ENCODE peak calls at places on chromosomes 7 and 10, in seven cellular contexts. U is lower leg skin, E is tibial artery, Y is AG04450, C is foreskin fibroblast, K is heart left ventricle, L is fibroblast of lung. O is an unnamed sample.

GRCh38 chr10:34854147-34854601 is 39.1 kb upstream of the PARD3 start:
- DNase-seq in U (no peak), E (no peak), Y (peak), C (peak), K (no peak), L (peak), O (no peak)

GRCh38 chr10:90560331-90560730 is 297.5 kb downstream of the HTR7 start:
- DNase-seq in U (no peak), E (no peak), Y (no peak), C (no peak), K (no peak), L (no peak), O (no peak)

GRCh38 chr10:14648042-14648765 is 126.5 kb downstream of the FAM107B start:
- DNase-seq in U (peak), E (peak), Y (peak), C (no peak), K (peak), L (peak), O (no peak)

GRCh38 chr10:43265799-43266721 is 805 bp downstream of the RASGEF1A start:
- DNase-seq in U (peak), E (no peak), Y (no peak), C (no peak), K (peak), L (no peak), O (no peak)

GRCh38 chr10:71203124-71203523 is 9.2 kb upstream of the UNC5B start:
- DNase-seq in U (no peak), E (no peak), Y (no peak), C (no peak), K (no peak), L (no peak), O (no peak)

GRCh38 chr10:86188796-86189558 is 177.6 kb downstream of the GRID1 start:
- DNase-seq in U (no peak), E (no peak), Y (no peak), C (no peak), K (no peak), L (no peak), O (no peak)

GRCh38 chr10:132671171-132672154 is 114.5 kb downstream of the NKX6-2 start:
- DNase-seq in U (no peak), E (peak), Y (no peak), C (no peak), K (no peak), L (no peak), O (no peak)

GRCh38 chr7:25405736-25406135 is 177.4 kb upstream of the NPVF start:
- DNase-seq in U (no peak), E (no peak), Y (no peak), C (no peak), K (no peak), L (no peak), O (no peak)

GRCh38 chr7:158531661-158532060 is 56.0 kb downstream of the PTPRN2 start:
- DNase-seq in U (no peak), E (no peak), Y (no peak), C (no peak), K (no peak), L (no peak), O (no peak)

GRCh38 chr7:149729586-149729982 is 43.8 kb downstream of the ZNF467 start:
- DNase-seq in U (no peak), E (peak), Y (no peak), C (no peak), K (no peak), L (no peak), O (no peak)

GRCh38 chr10:7572435-7572834 is 94.3 kb downstream of the ITIH5 start:
- DNase-seq in U (peak), E (no peak), Y (no peak), C (no peak), K (no peak), L (peak), O (no peak)

GRCh38 chr7:96084880-96085551 is 236.9 kb downstream of the SLC25A13 start:
- DNase-seq in U (no peak), E (no peak), Y (peak), C (peak), K (no peak), L (peak), O (peak)

GRCh38 chr10:4215485-4215884 is 430.5 kb upstream of the KLF6 start:
- DNase-seq in U (no peak), E (no peak), Y (no peak), C (no peak), K (no peak), L (no peak), O (no peak)

GRCh38 chr7:3943779-3944520 is 642.9 kb downstream of the SDK1 start:
- DNase-seq in U (no peak), E (no peak), Y (no peak), C (no peak), K (no peak), L (no peak), O (no peak)

GRCh38 chr10:87089746-87090145 is 4.9 kb downstream of the GLUD1 start:
- DNase-seq in U (no peak), E (no peak), Y (no peak), C (no peak), K (no peak), L (no peak), O (no peak)

GRCh38 chr7:30226593-30227268 is 57.7 kb upstream of the ZNRF2 start:
- DNase-seq in U (no peak), E (no peak), Y (no peak), C (no peak), K (no peak), L (no peak), O (no peak)

GRCh38 chr10:125871341-125871740 is 9.8 kb downstream of the DHX32 start:
- DNase-seq in U (no peak), E (no peak), Y (peak), C (peak), K (no peak), L (peak), O (no peak)

GRCh38 chr7:5694221-5694754 is 87.2 kb downstream of the RNF216 start:
- DNase-seq in U (no peak), E (no peak), Y (peak), C (peak), K (no peak), L (peak), O (peak)

GRCh38 chr7:5692845-5693278 is 88.6 kb downstream of the RNF216 start:
- DNase-seq in U (no peak), E (no peak), Y (peak), C (peak), K (no peak), L (peak), O (no peak)

GRCh38 chr7:5695037-5695708 is 86.3 kb downstream of the RNF216 start:
- DNase-seq in U (no peak), E (peak), Y (peak), C (peak), K (peak), L (peak), O (no peak)

GRCh38 chr7:5692112-5692844 is 89.2 kb downstream of the RNF216 start:
- DNase-seq in U (peak), E (peak), Y (peak), C (peak), K (peak), L (peak), O (peak)

GRCh38 chr7:5693529-5693928 is 87.9 kb downstream of the RNF216 start:
- DNase-seq in U (no peak), E (peak), Y (no peak), C (peak), K (no peak), L (peak), O (peak)
- H3K4me3 ChIP-seq in U (no peak), E (peak), Y (peak), C (no peak), K (no peak), L (no peak), O (no peak)

DNA sequence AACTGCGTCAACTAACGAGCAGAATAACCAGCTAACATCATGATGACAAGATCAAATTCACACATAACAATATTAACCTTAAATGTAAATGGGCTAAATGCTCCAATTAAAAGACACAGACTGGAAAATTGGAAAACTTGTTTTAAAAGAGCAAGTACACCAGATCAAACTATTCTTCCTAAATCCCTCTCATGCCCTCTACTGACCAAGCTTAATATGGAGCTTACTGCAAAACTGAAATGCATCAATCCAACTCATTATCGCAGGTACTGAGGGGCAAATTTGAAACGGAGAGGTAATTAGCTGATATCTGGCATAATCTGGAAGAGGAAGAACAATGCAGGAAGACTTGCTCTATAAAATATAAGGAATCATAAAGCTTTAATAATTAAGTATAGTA is 1223.8 kb downstream of the NXPH1 start:
- DNase-seq in U (no peak), E (no peak), Y (no peak), C (no peak), K (no peak), L (peak), O (no peak)
- TF ChIP-seq CTCF in U (no peak), E (no peak), Y (no peak), C (no peak), K (no peak), L (no peak), O (no peak)

GRCh38 chr7:101783381-101784181 is 33.8 kb upstream of the CUX1 start:
- DNase-seq in U (no peak), E (no peak), Y (no peak), C (no peak), K (no peak), L (no peak), O (no peak)
- H3K4me3 ChIP-seq in U (no peak), E (no peak), Y (no peak), C (no peak), K (no peak), L (no peak), O (no peak)

GRCh38 chr10:49200859-49201258 is 12.7 kb upstream of the TMEM273 start:
- DNase-seq in U (no peak), E (no peak), Y (no peak), C (no peak), K (no peak), L (no peak), O (no peak)
- TF ChIP-seq CTCF in U (no peak), E (no peak), Y (no peak), C (no peak), K (no peak), L (no peak), O (no peak)

GRCh38 chr10:659710-660141 is 29.7 kb downstream of the DIP2C start:
- DNase-seq in U (no peak), E (peak), Y (peak), C (peak), K (no peak), L (peak), O (peak)
- H3K4me3 ChIP-seq in U (no peak), E (peak), Y (peak), C (peak), K (no peak), L (peak), O (no peak)

DNA sequence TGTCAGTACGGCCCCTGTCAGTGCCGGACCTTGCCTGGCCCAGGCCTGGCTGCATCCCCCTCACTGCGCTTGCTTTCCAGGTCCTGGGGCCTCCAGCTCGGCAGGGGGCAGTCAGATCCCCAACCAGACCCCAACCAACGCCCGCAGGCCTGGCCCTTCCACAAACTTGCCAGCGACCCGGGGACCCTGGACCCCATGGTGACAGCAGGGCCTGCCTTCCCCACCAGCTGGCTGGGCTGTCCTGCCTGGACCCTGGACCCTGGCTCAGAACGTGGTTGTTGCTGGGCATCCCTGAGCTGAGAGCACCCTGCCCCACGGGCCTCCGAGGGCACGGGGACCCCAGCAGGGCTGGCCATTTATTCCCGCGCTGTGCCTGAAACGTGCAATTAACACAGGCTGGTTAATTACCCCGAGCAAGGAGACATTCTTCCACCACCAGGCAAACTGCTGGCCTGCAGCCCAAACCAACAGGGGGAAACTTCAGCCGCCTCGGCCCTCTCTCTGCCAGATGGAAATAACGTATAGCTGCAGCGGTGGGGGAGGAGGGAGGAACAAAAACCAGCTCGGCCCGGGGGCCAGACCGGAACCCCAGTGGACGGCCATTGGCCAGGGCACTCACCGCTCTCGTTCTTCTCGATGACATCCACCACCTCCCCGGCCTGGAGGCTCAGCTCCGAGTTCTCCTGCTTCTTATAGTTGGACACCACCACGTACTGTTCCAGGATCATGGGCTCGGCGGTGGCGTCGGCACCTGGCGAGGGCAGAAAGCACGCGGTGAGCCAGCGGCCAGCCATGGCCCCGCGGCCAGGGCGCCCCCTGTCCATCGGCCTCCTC is 167.1 kb downstream of the NEURL1 start:
- DNase-seq in U (no peak), E (peak), Y (no peak), C (no peak), K (peak), L (peak), O (no peak)
- TF ChIP-seq CTCF in U (no peak), E (no peak), Y (peak), C (peak), K (no peak), L (no peak), O (peak)

GRCh38 chr7:36311539-36311938 is 78.1 kb upstream of the ANLN start:
- DNase-seq in U (no peak), E (no peak), Y (no peak), C (no peak), K (no peak), L (no peak), O (no peak)

GRCh38 chr7:36310897-36311296 is 78.8 kb upstream of the ANLN start:
- DNase-seq in U (no peak), E (no peak), Y (no peak), C (no peak), K (no peak), L (no peak), O (no peak)

GRCh38 chr7:36312915-36313334 is 76.7 kb upstream of the ANLN start:
- DNase-seq in U (no peak), E (no peak), Y (no peak), C (no peak), K (no peak), L (no peak), O (no peak)

GRCh38 chr7:36313607-36314006 is 76.1 kb upstream of the ANLN start:
- DNase-seq in U (no peak), E (no peak), Y (no peak), C (no peak), K (no peak), L (no peak), O (no peak)

DNA sequence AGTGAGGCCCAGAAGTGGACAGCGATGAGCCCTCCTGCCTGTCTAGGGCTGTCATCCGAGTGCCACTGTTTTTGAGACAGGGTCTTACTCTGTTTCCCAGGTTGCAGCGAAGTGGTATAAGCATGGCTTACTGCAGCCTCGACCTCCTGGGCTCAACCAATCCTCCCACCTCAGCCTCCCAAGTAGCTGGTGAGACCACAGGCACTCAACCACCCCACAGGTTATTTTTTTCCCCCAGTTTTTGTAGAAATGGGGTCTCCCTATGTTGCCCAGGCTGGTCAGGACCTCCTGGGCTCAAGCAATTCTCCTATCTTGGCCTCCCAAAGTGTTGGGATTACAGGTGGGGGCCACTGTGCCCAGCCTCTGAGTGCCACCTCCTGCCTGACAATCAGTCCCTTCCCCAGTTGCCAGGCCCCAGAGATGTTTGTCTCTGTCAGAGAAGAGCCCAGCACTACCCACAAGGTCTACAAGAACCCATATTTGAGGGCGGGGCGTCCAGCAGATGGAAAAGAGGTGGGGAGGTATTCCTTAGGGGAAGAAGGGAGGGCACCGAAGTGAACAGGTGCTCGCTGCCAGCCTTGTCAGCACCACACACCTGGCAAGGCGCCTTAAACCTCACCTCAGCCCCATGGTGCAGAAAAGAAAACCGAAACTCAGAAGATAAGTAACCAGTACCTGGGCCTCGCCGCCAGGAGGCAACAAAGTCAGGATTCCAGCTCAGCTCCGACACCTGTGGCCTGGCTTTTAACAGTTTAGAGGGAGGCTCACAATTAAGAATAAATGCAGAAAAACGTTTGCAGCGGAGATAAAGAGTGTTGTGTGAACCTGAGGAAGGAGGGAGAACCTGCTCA is 77.4 kb upstream of the ANLN start:
- DNase-seq in U (no peak), E (no peak), Y (no peak), C (no peak), K (no peak), L (no peak), O (no peak)
- H3K4me3 ChIP-seq in U (no peak), E (no peak), Y (no peak), C (no peak), K (no peak), L (no peak), O (no peak)

GRCh38 chr10:33657913-33658312 is 323.4 kb upstream of the NRP1 start:
- DNase-seq in U (no peak), E (no peak), Y (no peak), C (no peak), K (no peak), L (no peak), O (no peak)
- TF ChIP-seq CTCF in U (no peak), E (no peak), Y (no peak), C (no peak), K (no peak), L (no peak), O (no peak)

GRCh38 chr10:61751599-61751998 is 88.9 kb downstream of the CABCOCO1 start:
- DNase-seq in U (no peak), E (no peak), Y (no peak), C (no peak), K (no peak), L (no peak), O (no peak)
- H3K4me3 ChIP-seq in U (no peak), E (no peak), Y (no peak), C (no peak), K (no peak), L (no peak), O (no peak)

O was measured in epithelial cell of proximal tubule.